ENCODE peak calls at places on chromosomes 3 and 15, in seven cellular contexts. One of them, this sample, is unnamed.

GRCh38 chr3:50326182-50326541 is 1.9 kb downstream of the TUSC2 start:
- DNase-seq in neuronal stem cell: no peak
- DNase-seq in IMR-90: no peak
- DNase-seq in H1: no peak
- DNase-seq in H9: no peak
- DNase-seq in mesenchymal stem cell: no peak
- DNase-seq in trophoblast cell: no peak
- DNase-seq in this sample: no peak

GRCh38 chr3:165642761-165643432 is 194.3 kb downstream of the BCHE start:
- DNase-seq in neuronal stem cell: no peak
- DNase-seq in IMR-90: peak; percentile 98
- DNase-seq in H1: no peak
- DNase-seq in H9: no peak
- DNase-seq in mesenchymal stem cell: peak; percentile 97
- DNase-seq in trophoblast cell: peak; percentile 88
- DNase-seq in this sample: peak; percentile 11

GRCh38 chr3:110773413-110773954 is 298.1 kb upstream of the NECTIN3 start:
- DNase-seq in neuronal stem cell: no peak
- DNase-seq in IMR-90: peak; percentile 98
- DNase-seq in H1: no peak
- DNase-seq in H9: no peak
- DNase-seq in mesenchymal stem cell: peak; percentile 34
- DNase-seq in trophoblast cell: no peak
- DNase-seq in this sample: no peak

GRCh38 chr15:42165081-42165480 is 8.6 kb upstream of the PLA2G4F start:
- DNase-seq in neuronal stem cell: no peak
- DNase-seq in IMR-90: peak; percentile 25
- DNase-seq in H1: no peak
- DNase-seq in H9: no peak
- DNase-seq in mesenchymal stem cell: no peak
- DNase-seq in trophoblast cell: no peak
- DNase-seq in this sample: no peak

GRCh38 chr3:13612829-13613228 is 63.9 kb downstream of the FBLN2 start:
- DNase-seq in neuronal stem cell: no peak
- DNase-seq in IMR-90: peak; percentile 8
- DNase-seq in H1: no peak
- DNase-seq in H9: no peak
- DNase-seq in mesenchymal stem cell: peak; percentile 37
- DNase-seq in trophoblast cell: no peak
- DNase-seq in this sample: no peak

GRCh38 chr3:144294659-144295538 is 323.3 kb downstream of the DIPK2A start:
- DNase-seq in neuronal stem cell: no peak
- DNase-seq in IMR-90: no peak
- DNase-seq in H1: no peak
- DNase-seq in H9: no peak
- DNase-seq in mesenchymal stem cell: no peak
- DNase-seq in trophoblast cell: peak; percentile 4
- DNase-seq in this sample: no peak

GRCh38 chr15:42088801-42089640 is 5.3 kb downstream of the PLA2G4D start:
- DNase-seq in neuronal stem cell: no peak
- DNase-seq in IMR-90: no peak
- DNase-seq in H1: no peak
- DNase-seq in H9: no peak
- DNase-seq in mesenchymal stem cell: no peak
- DNase-seq in trophoblast cell: no peak
- DNase-seq in this sample: no peak

GRCh38 chr3:169627073-169627472 is 36.4 kb downstream of the MECOM start:
- DNase-seq in neuronal stem cell: no peak
- DNase-seq in IMR-90: no peak
- DNase-seq in H1: no peak
- DNase-seq in H9: no peak
- DNase-seq in mesenchymal stem cell: no peak
- DNase-seq in trophoblast cell: no peak
- DNase-seq in this sample: no peak

GRCh38 chr3:146308222-146308621 is 57.3 kb upstream of the PLSCR4 start:
- DNase-seq in neuronal stem cell: no peak
- DNase-seq in IMR-90: peak; percentile 89
- DNase-seq in H1: no peak
- DNase-seq in H9: no peak
- DNase-seq in mesenchymal stem cell: peak; percentile 60
- DNase-seq in trophoblast cell: no peak
- DNase-seq in this sample: no peak

GRCh38 chr3:49339593-49339946 is 283 bp downstream of the USP4 start:
- DNase-seq in neuronal stem cell: no peak
- DNase-seq in IMR-90: no peak
- DNase-seq in H1: peak; percentile 19
- DNase-seq in H9: peak; percentile 69
- DNase-seq in mesenchymal stem cell: peak; percentile 50
- DNase-seq in trophoblast cell: peak; percentile 48
- DNase-seq in this sample: peak; percentile 79

GRCh38 chr3:197298858-197299854 is 744 bp upstream of the DLG1 start:
- DNase-seq in neuronal stem cell: peak; percentile 29
- DNase-seq in IMR-90: no peak
- DNase-seq in H1: no peak
- DNase-seq in H9: peak; percentile 68
- DNase-seq in mesenchymal stem cell: peak; percentile 39
- DNase-seq in trophoblast cell: peak; percentile 67
- DNase-seq in this sample: peak; percentile 79

GRCh38 chr3:179045719-179046402 is 25.7 kb downstream of the ZMAT3 start:
- DNase-seq in neuronal stem cell: no peak
- DNase-seq in IMR-90: no peak
- DNase-seq in H1: no peak
- DNase-seq in H9: no peak
- DNase-seq in mesenchymal stem cell: no peak
- DNase-seq in trophoblast cell: no peak
- DNase-seq in this sample: no peak
- H3K18ac ChIP-seq in neuronal stem cell: no peak overlapping the region
- H3K18ac ChIP-seq in IMR-90: no peak overlapping the region
- H3K18ac ChIP-seq in H1: no peak overlapping the region
- H3K18ac ChIP-seq in H9: no peak overlapping the region
- H3K18ac ChIP-seq in mesenchymal stem cell: no peak overlapping the region
- H3K18ac ChIP-seq in trophoblast cell: no peak overlapping the region
- H3K18ac ChIP-seq in this sample: no peak overlapping the region

GRCh38 chr3:64380539-64380938 is 155.3 kb upstream of the PRICKLE2 start:
- DNase-seq in neuronal stem cell: no peak
- DNase-seq in IMR-90: no peak
- DNase-seq in H1: no peak
- DNase-seq in H9: no peak
- DNase-seq in mesenchymal stem cell: no peak
- DNase-seq in trophoblast cell: no peak
- DNase-seq in this sample: no peak

GRCh38 chr3:64381369-64381768 is 156.1 kb upstream of the PRICKLE2 start:
- DNase-seq in neuronal stem cell: no peak
- DNase-seq in IMR-90: no peak
- DNase-seq in H1: no peak
- DNase-seq in H9: no peak
- DNase-seq in mesenchymal stem cell: peak; percentile 12
- DNase-seq in trophoblast cell: no peak
- DNase-seq in this sample: no peak

GRCh38 chr3:64384561-64384960 is 159.3 kb upstream of the PRICKLE2 start:
- DNase-seq in neuronal stem cell: no peak
- DNase-seq in IMR-90: no peak
- DNase-seq in H1: no peak
- DNase-seq in H9: no peak
- DNase-seq in mesenchymal stem cell: no peak
- DNase-seq in trophoblast cell: no peak
- DNase-seq in this sample: no peak

GRCh38 chr3:64385256-64385655 is 160.0 kb upstream of the PRICKLE2 start:
- DNase-seq in neuronal stem cell: no peak
- DNase-seq in IMR-90: no peak
- DNase-seq in H1: no peak
- DNase-seq in H9: no peak
- DNase-seq in mesenchymal stem cell: no peak
- DNase-seq in trophoblast cell: no peak
- DNase-seq in this sample: no peak

GRCh38 chr3:64382171-64382570 is 156.9 kb upstream of the PRICKLE2 start:
- DNase-seq in neuronal stem cell: no peak
- DNase-seq in IMR-90: peak; percentile 64
- DNase-seq in H1: no peak
- DNase-seq in H9: no peak
- DNase-seq in mesenchymal stem cell: peak; percentile 56
- DNase-seq in trophoblast cell: no peak
- DNase-seq in this sample: no peak
- H3K18ac ChIP-seq in neuronal stem cell: no peak overlapping the region
- H3K18ac ChIP-seq in IMR-90: peak overlapping the region; percentile 74
- H3K18ac ChIP-seq in H1: no peak overlapping the region
- H3K18ac ChIP-seq in H9: no peak overlapping the region
- H3K18ac ChIP-seq in mesenchymal stem cell: no peak overlapping the region
- H3K18ac ChIP-seq in trophoblast cell: no peak overlapping the region
- H3K18ac ChIP-seq in this sample: no peak overlapping the region

GRCh38 chr3:58417075-58417474 is 16.6 kb downstream of the PDHB start:
- DNase-seq in neuronal stem cell: no peak
- DNase-seq in IMR-90: no peak
- DNase-seq in H1: no peak
- DNase-seq in H9: no peak
- DNase-seq in mesenchymal stem cell: no peak
- DNase-seq in trophoblast cell: no peak
- DNase-seq in this sample: no peak

GRCh38 chr3:58416191-58416590 is 17.4 kb downstream of the PDHB start:
- DNase-seq in neuronal stem cell: no peak
- DNase-seq in IMR-90: no peak
- DNase-seq in H1: no peak
- DNase-seq in H9: no peak
- DNase-seq in mesenchymal stem cell: no peak
- DNase-seq in trophoblast cell: no peak
- DNase-seq in this sample: peak; percentile 92

GRCh38 chr3:58418227-58418626 is 15.4 kb downstream of the PDHB start:
- DNase-seq in neuronal stem cell: no peak
- DNase-seq in IMR-90: no peak
- DNase-seq in H1: no peak
- DNase-seq in H9: no peak
- DNase-seq in mesenchymal stem cell: no peak
- DNase-seq in trophoblast cell: no peak
- DNase-seq in this sample: no peak

GRCh38 chr3:58411851-58412830 is 21.5 kb downstream of the PDHB start:
- DNase-seq in neuronal stem cell: no peak
- DNase-seq in IMR-90: no peak
- DNase-seq in H1: no peak
- DNase-seq in H9: no peak
- DNase-seq in mesenchymal stem cell: no peak
- DNase-seq in trophoblast cell: no peak
- DNase-seq in this sample: peak; percentile 57

DNA sequence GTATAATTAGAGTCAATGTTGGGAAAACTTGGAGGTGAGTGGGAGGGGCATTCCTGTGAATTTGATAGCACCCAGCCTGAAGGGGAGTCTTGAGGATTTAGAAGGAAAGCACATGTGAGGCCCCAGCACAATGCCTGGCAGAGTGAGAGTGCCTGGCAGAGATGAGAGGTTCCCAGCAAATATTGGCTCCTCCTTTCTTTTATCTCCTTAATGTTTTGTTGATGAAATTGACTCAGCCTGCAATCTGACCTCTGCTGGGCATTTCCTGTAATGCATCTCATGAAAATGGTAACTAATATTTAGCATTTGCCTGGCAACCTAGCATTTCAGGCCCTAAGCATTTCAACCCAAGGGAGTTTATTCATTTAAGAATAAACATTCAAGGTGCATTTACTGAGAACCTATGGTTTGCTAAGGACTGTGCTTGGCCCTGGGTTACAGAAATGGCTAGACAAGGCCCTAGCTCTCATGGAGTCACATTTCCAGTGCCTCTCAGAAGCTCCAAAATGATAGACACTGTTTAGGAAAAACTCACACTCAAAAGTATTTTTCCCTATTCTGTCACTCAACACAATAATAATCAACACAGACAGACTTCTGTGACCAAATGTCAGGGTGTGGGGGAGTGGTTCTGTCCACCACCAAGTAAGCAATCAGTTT is 19.0 kb downstream of the PDHB start:
- DNase-seq in neuronal stem cell: peak; percentile 33
- DNase-seq in IMR-90: peak; percentile 67
- DNase-seq in H1: no peak
- DNase-seq in H9: no peak
- DNase-seq in mesenchymal stem cell: peak; percentile 71
- DNase-seq in trophoblast cell: peak; percentile 83
- DNase-seq in this sample: peak; percentile 73
- H3K18ac ChIP-seq in neuronal stem cell: no peak overlapping the region
- H3K18ac ChIP-seq in IMR-90: no peak overlapping the region
- H3K18ac ChIP-seq in H1: no peak overlapping the region
- H3K18ac ChIP-seq in H9: no peak overlapping the region
- H3K18ac ChIP-seq in mesenchymal stem cell: no peak overlapping the region
- H3K18ac ChIP-seq in trophoblast cell: no peak overlapping the region
- H3K18ac ChIP-seq in this sample: peak overlapping the region; percentile 51

GRCh38 chr15:51952805-51953204 is 18.8 kb downstream of the LEO1 start:
- DNase-seq in neuronal stem cell: no peak
- DNase-seq in IMR-90: no peak
- DNase-seq in H1: no peak
- DNase-seq in H9: no peak
- DNase-seq in mesenchymal stem cell: no peak
- DNase-seq in trophoblast cell: no peak
- DNase-seq in this sample: no peak

GRCh38 chr15:51955514-51955913 is 16.1 kb downstream of the LEO1 start:
- DNase-seq in neuronal stem cell: no peak
- DNase-seq in IMR-90: no peak
- DNase-seq in H1: no peak
- DNase-seq in H9: no peak
- DNase-seq in mesenchymal stem cell: no peak
- DNase-seq in trophoblast cell: no peak
- DNase-seq in this sample: no peak
- H3K18ac ChIP-seq in neuronal stem cell: no peak overlapping the region
- H3K18ac ChIP-seq in IMR-90: no peak overlapping the region
- H3K18ac ChIP-seq in H1: no peak overlapping the region
- H3K18ac ChIP-seq in H9: no peak overlapping the region
- H3K18ac ChIP-seq in mesenchymal stem cell: no peak overlapping the region
- H3K18ac ChIP-seq in trophoblast cell: no peak overlapping the region
- H3K18ac ChIP-seq in this sample: no peak overlapping the region

DNA sequence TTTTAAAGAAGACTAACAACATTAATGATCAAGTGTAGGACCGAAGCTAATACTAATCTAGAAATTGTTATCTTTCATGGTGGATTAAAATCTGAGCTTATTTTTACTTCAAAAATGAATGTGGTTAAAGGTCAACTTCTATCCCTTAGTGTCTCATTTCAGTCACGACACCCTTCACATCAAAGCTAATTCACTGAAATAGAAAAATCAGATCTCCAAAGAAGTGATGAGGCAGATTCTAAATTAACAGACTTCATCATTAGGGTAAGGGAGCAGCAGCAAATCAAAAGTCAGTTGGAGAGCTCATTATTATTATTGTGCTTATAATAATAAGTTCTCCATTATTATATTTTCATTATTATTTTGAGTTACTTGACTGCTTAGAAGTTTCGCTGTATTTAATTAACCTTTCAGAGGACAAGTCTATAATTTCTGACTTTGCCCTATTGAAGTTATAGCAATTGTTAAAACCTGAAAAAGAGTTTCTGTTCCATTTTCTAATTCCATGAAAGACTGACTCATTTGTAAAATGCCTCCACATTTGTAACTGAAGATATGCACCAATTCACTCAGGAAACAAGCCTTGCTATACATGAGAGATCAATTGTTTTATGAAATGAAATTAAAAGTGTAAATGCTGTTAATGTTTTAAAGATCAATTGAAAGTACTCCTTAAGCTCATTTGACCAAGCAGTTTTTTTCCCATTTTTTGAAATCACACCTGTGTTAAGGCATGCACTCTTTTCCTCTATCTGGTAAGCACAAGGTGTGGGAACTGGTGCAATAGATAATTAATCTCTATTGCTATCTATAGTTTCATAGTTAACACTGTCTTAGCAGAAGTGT is 23.1 kb upstream of the CMC1 start:
- DNase-seq in neuronal stem cell: no peak
- DNase-seq in IMR-90: no peak
- DNase-seq in H1: no peak
- DNase-seq in H9: no peak
- DNase-seq in mesenchymal stem cell: no peak
- DNase-seq in trophoblast cell: no peak
- DNase-seq in this sample: no peak
- H3K18ac ChIP-seq in neuronal stem cell: no peak overlapping the region
- H3K18ac ChIP-seq in IMR-90: no peak overlapping the region
- H3K18ac ChIP-seq in H1: no peak overlapping the region
- H3K18ac ChIP-seq in H9: no peak overlapping the region
- H3K18ac ChIP-seq in mesenchymal stem cell: no peak overlapping the region
- H3K18ac ChIP-seq in trophoblast cell: no peak overlapping the region
- H3K18ac ChIP-seq in this sample: no peak overlapping the region

GRCh38 chr3:163576314-163576713 is 1502.0 kb downstream of the SI start:
- DNase-seq in neuronal stem cell: no peak
- DNase-seq in IMR-90: no peak
- DNase-seq in H1: no peak
- DNase-seq in H9: no peak
- DNase-seq in mesenchymal stem cell: no peak
- DNase-seq in trophoblast cell: no peak
- DNase-seq in this sample: no peak
- H3K18ac ChIP-seq in neuronal stem cell: no peak overlapping the region
- H3K18ac ChIP-seq in IMR-90: no peak overlapping the region
- H3K18ac ChIP-seq in H1: no peak overlapping the region
- H3K18ac ChIP-seq in H9: no peak overlapping the region
- H3K18ac ChIP-seq in mesenchymal stem cell: no peak overlapping the region
- H3K18ac ChIP-seq in trophoblast cell: no peak overlapping the region
- H3K18ac ChIP-seq in this sample: no peak overlapping the region

This sample was measured in mesendoderm.